ENCODE peak calls at places on chromosomes 1 and 21, in five cellular contexts. W is A549; D is body of pancreas; V is CD4-positive, CD25-positive, alpha-beta regulatory T cell; R is psoas muscle. A is an unnamed sample. For H3K4me1, the result is how much of the 10 kb centered on the place peaks cover.

GRCh38 chr1:94105957-94106529 is 14.9 kb downstream of the ABCA4 start:
- DNase-seq in D (no peak), R (no peak), W (no peak), V (no peak), A (no peak)

GRCh38 chr1:3672231-3672970 is 20.1 kb downstream of the TP73 start:
- DNase-seq in D (no peak), R (peak), V (no peak), W (no peak), A (no peak)

GRCh38 chr1:25912076-25912831 is 6.0 kb upstream of the STMN1 start:
- DNase-seq in V (no peak), W (no peak), D (no peak), R (no peak), A (no peak)

GRCh38 chr1:160884579-160884978 is 401 bp downstream of the ITLN1 start:
- DNase-seq in D (peak), W (no peak), R (no peak), V (no peak), A (no peak)

GRCh38 chr1:77036560-77036959 is 169.3 kb downstream of the ST6GALNAC5 start:
- DNase-seq in R (no peak), V (no peak), D (no peak), W (no peak), A (no peak)

GRCh38 chr1:246954126-246954525 is 22.4 kb upstream of the AHCTF1 start:
- DNase-seq in R (no peak), W (no peak), D (peak), V (no peak), A (no peak)

GRCh38 chr1:232457607-232458006 is 172.3 kb downstream of the SIPA1L2 start:
- DNase-seq in D (no peak), R (no peak), V (no peak), W (no peak), A (no peak)

GRCh38 chr1:160069460-160070231 is at the start of gene KCNJ10:
- DNase-seq in R (no peak), V (no peak), D (no peak), W (no peak), A (no peak)

GRCh38 chr1:119647734-119648619 is at the start of gene ZNF697:
- DNase-seq in W (peak), R (peak), D (peak), V (no peak), A (no peak)

GRCh38 chr1:158793604-158794003 is 12.6 kb upstream of the OR6N2 start:
- DNase-seq in R (no peak), D (no peak), V (no peak), W (no peak), A (no peak)

GRCh38 chr1:21435646-21436487 is 4.1 kb upstream of the NBPF3 start:
- DNase-seq in D (no peak), R (no peak), W (no peak), V (no peak), A (no peak)

GRCh38 chr1:21439345-21439720 is 604 bp upstream of the NBPF3 start:
- DNase-seq in R (no peak), V (no peak), W (no peak), D (no peak), A (no peak)

GRCh38 chr1:21434394-21434793 is 5.5 kb upstream of the NBPF3 start:
- DNase-seq in R (no peak), D (no peak), V (no peak), W (no peak), A (no peak)

GRCh38 chr1:21437341-21437640 is 2.6 kb upstream of the NBPF3 start:
- DNase-seq in R (no peak), V (no peak), W (no peak), D (no peak), A (no peak)

GRCh38 chr1:21436488-21437340 is 3.2 kb upstream of the NBPF3 start:
- DNase-seq in R (no peak), D (peak), V (no peak), W (no peak), A (no peak)
- H3K4me3 ChIP-seq in R (no peak), D (no peak), V (no peak), W (no peak), A (no peak)

GRCh38 chr1:202613571-202613970 is 96.7 kb downstream of the SYT2 start:
- DNase-seq in R (peak), W (no peak), D (no peak), V (no peak), A (no peak)

GRCh38 chr1:202616355-202616910 is 93.8 kb downstream of the SYT2 start:
- DNase-seq in V (no peak), R (peak), W (no peak), D (no peak), A (no peak)

GRCh38 chr1:202618387-202619022 is 91.7 kb downstream of the SYT2 start:
- DNase-seq in W (no peak), V (no peak), D (no peak), R (peak), A (no peak)

GRCh38 chr1:202619528-202619927 is 90.7 kb downstream of the SYT2 start:
- DNase-seq in D (peak), W (no peak), V (no peak), R (no peak), A (no peak)

DNA sequence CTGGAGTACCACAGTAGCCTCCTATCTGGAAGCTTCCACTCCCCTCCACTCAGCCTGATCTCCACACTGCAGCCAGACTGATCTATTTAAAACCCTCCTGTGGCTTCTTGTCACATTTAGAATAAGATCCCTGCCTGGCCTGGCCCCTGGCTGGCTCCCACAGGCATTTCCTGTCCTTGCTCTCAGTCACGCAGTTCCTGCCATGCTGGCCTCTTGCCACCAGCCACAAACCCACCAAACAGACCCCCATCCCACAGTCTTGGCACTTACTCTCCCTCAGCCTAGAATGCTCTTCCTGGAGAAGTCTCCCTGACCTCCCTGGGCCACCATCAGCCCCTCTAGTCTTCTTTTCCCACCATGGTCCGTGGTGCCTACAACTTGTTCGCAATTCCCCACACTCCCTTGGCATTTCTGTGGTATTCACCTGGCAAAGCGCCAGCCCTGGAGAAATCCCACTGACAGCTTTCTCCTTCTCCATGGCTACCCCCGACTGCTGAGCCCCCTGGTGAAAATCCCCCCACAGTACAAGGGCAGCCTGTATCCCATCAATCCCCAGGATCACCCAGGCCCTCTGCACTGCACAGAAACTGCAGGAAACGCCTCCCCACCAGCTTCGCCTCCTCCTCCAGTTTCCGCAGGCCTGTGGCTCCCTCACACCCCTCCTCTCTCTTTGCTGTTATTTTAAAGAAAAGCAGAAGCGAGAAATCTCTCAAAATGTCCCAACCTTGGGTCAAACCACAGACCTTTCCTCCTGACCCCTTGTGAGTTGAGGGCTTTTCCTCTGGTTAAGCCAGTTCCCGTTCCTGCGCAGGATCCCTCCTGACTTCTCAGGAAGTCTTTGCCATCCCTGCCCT is 94.5 kb downstream of the SYT2 start:
- DNase-seq in W (no peak), V (no peak), R (peak), D (peak), A (no peak)
- H3K4me1 ChIP-seq in W (under half), V (under half), R (under half), D (under half), A (under half)

DNA sequence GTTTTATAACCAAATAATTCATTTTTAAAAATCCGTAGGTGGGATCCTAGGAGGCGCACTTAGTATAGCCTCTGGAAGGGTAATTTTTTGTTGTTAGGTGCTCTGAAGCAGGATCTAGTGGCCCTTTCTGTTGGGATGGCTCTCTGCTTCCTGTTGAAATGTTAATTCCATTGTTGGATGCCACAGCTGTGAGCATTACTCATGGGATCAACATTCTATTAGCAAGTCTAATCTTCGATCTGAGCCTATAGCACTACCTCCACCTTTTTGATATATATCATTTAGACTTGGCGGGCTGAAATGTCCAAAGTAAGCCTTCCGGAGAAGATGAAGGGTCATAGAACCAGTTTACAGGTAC is 1.3 kb downstream of the CXADR start:
- DNase-seq in R (no peak), V (no peak), D (no peak), W (no peak), A (no peak)
- H3K4me3 ChIP-seq in R (no peak), V (peak), D (peak), W (peak), A (peak)

DNA sequence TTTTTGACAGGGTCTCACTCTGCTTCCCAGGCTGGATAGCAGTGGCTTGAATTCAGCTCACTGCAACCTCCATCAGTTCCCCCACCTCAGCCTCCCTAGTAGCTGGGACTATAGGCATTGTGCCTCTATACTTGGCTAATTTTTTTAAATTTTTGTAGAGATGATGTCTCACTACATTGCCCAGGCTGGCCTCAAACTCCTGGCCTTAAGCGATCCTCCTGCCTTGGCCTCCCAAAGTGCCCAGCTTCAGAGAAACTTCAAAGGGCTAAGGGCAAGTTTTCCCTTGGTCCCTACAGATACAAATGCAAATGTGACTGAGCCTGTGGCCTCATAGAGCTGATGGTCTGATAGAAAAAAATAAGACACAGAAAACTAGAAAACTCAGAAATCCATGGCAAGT is 52.9 kb upstream of the PRRC2C start:
- DNase-seq in V (no peak), W (no peak), R (no peak), D (no peak), A (no peak)
- H3K4me1 ChIP-seq in V (under half), W (under half), R (under half), D (under half), A (under half)

GRCh38 chr21:16420086-16420724 is 690.4 kb downstream of the USP25 start:
- DNase-seq in W (no peak), D (peak), V (no peak), R (peak), A (no peak)
- H3K4me3 ChIP-seq in W (peak), D (no peak), V (no peak), R (peak), A (no peak)

GRCh38 chr1:43603004-43603403 is 46.9 kb upstream of the KDM4A start:
- DNase-seq in V (no peak), D (no peak), R (no peak), W (no peak), A (no peak)
- H3K4me1 ChIP-seq in V (under half), D (under half), R (under half), W (under half), A (under half)

DNA sequence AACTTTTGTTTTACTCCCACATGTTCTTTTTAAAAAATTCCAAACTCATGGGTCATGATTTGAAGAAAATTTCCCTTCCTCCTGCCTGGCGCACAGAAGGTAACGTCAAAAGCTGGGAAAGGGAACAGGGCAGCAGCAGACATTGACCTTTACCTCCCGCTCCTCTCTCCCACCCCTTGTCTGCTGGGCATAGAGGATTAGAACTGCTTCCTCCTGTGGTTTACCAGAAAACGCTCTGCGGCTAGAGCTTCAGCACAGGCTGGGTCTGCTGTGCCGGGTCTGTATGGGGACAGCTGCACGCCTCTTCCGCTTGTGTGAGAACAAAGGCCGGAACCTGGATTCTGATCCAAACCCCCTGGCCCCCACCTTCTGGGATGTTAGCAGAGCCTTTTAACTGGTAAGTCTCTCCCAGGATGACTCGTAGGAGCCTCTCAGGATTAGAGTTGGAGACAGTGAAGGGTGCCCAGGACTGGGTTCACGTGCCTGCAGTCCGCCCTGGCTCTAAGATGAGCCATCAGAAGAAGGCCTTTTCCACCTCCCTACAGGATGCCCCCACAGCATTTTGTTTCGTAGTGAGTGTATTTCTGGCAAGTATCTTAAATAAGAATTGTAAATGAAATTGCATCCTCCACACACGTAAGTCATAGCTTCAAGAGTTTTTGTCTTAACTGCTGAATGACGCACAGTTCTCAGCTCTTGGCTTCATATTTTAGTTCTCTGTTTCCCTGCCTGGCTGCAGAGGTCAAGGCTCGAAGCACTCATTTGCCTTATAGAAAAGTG is 5.2 kb downstream of the H6PD start:
- DNase-seq in W (no peak), R (peak), V (peak), D (peak), A (peak)
- H3K4me3 ChIP-seq in W (no peak), R (peak), V (peak), D (no peak), A (peak)

GRCh38 chr1:168601051-168601450 is 24.6 kb downstream of the XCL1 start:
- DNase-seq in V (no peak), D (no peak), R (no peak), W (no peak), A (no peak)

GRCh38 chr1:168598125-168598524 is 21.7 kb downstream of the XCL1 start:
- DNase-seq in D (no peak), W (no peak), V (no peak), R (no peak), A (no peak)

GRCh38 chr1:168598963-168599362 is 22.6 kb downstream of the XCL1 start:
- DNase-seq in R (no peak), V (no peak), D (no peak), W (no peak), A (no peak)

GRCh38 chr1:168603501-168604107 is 27.2 kb downstream of the XCL1 start:
- DNase-seq in R (peak), V (peak), W (peak), D (peak), A (peak)

DNA sequence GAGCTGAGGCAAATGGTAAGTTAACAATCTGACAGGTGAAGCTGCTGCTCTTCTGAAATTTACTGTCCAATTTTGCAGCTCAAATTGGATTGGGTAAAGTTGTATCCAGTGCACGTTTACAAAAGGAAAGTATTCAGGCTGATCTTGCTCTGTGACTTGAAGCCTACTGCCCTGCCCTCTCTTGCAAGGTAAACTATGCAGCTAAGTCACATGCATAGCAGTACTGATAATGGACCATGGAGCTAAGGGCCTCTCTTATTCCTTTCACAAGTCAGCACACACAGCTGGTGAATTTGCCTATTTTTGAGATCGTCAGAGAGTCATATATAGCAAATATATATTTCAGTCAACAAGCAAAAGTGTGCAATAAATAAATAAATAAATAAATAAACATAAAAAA is 23.2 kb downstream of the XCL1 start:
- DNase-seq in W (no peak), D (no peak), V (no peak), R (no peak), A (no peak)
- H3K4me1 ChIP-seq in W (under half), D (under half), V (under half), R (under half), A (under half)

GRCh38 chr1:212860713-212861581 is 2.9 kb downstream of the FLVCR1 start:
- DNase-seq in R (no peak), W (no peak), V (no peak), D (no peak), A (no peak)
- H3K4me3 ChIP-seq in R (no peak), W (peak), V (peak), D (no peak), A (no peak)

A was measured in effector memory CD4-positive, alpha-beta T cell.